ENCODE peak calls at places on chromosomes 2 and 18, in six cellular contexts. W is CD8-positive, alpha-beta T cell; G is body of pancreas; X is OCI-LY7; R is brain microvascular endothelial cell; J is neural progenitor cell. T is an unnamed sample.

GRCh38 chr2:174605687-174606086 is 8.1 kb upstream of the WIPF1 start:
- DNase-seq in W (no peak), G (no peak), X (peak), R (no peak), J (no peak), T (no peak)

GRCh38 chr2:28956415-28956826 is 24.7 kb upstream of the TOGARAM2 start:
- DNase-seq in W (peak), G (no peak), X (no peak), R (peak), J (peak), T (peak)

GRCh38 chr2:108594982-108595464 is 60.8 kb downstream of the LIMS1 start:
- DNase-seq in W (no peak), G (no peak), X (no peak), R (peak), J (no peak), T (no peak)

GRCh38 chr2:105038383-105039061 is 653 bp downstream of the MRPS9 start:
- DNase-seq in W (no peak), G (peak), X (no peak), R (no peak), J (no peak), T (no peak)

GRCh38 chr2:45190481-45190880 is 181.2 kb upstream of the SIX2 start:
- DNase-seq in W (no peak), G (no peak), X (no peak), R (no peak), J (no peak), T (no peak)

GRCh38 chr2:156399224-156399949 is 36.8 kb upstream of the GPD2 start:
- DNase-seq in W (no peak), G (peak), X (no peak), R (no peak), J (no peak), T (no peak)

GRCh38 chr2:28250006-28250405 is 142.7 kb upstream of the FOSL2 start:
- DNase-seq in W (no peak), G (no peak), X (no peak), R (peak), J (no peak), T (no peak)

GRCh38 chr2:241775223-241776177 is 1.1 kb upstream of the GAL3ST2 start:
- DNase-seq in W (peak), G (no peak), X (no peak), R (no peak), J (no peak), T (peak)

GRCh38 chr2:111116016-111116746 is 4.5 kb upstream of the BCL2L11 start:
- DNase-seq in W (no peak), G (no peak), X (no peak), R (no peak), J (no peak), T (no peak)

GRCh38 chr2:111118455-111119003 is 2.2 kb upstream of the BCL2L11 start:
- DNase-seq in W (peak), G (no peak), X (no peak), R (no peak), J (peak), T (no peak)

GRCh38 chr2:111117666-111118454 is 2.9 kb upstream of the BCL2L11 start:
- DNase-seq in W (peak), G (peak), X (no peak), R (peak), J (peak), T (no peak)

GRCh38 chr2:111119004-111119846 is 1.5 kb upstream of the BCL2L11 start:
- DNase-seq in W (peak), G (peak), X (peak), R (no peak), J (peak), T (no peak)

DNA sequence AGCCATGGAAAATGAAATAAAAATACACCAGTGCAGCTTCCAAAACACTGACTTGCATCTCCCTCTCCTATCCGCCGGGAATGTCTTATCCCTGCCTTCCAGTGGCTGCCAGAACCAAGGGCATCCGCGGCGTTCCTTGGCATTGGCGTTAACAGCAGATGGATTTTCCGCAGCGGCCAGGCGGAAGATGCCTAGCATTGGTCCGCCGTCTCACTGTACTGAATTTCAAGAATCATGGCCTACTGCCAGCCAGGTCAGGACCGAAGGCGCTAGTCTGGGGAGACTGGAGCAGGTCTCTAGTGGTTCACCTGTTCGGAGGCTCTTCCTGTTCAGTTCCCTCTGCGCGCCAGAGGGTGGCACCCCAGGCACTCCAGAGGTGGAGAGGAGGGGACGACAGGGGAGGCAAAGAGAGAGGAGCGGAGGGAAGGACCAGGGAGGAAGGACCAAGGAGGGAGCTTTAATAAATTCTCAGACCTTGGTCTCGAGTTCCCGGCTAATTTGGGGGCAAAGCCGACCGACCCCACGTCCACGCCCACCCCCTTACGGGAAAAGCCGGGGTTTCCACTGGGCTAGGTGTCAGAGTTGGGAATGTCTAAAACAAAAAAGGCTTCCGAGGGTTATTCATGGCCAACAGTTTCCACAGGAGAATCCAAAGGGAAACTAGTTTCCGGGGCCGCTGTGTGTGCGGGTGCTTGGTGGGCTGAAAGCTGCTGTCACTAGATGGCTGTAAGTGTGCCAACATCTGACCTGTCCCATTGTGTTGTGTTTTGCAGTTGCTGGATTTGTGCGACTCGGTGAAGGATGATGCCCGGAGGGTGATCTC is 3.7 kb upstream of the BCL2L11 start:
- DNase-seq in W (peak), G (peak), X (peak), R (peak), J (peak), T (peak)
- H3K27ac ChIP-seq in W (no peak), G (no peak), X (no peak), R (no peak), J (no peak), T (no peak)

DNA sequence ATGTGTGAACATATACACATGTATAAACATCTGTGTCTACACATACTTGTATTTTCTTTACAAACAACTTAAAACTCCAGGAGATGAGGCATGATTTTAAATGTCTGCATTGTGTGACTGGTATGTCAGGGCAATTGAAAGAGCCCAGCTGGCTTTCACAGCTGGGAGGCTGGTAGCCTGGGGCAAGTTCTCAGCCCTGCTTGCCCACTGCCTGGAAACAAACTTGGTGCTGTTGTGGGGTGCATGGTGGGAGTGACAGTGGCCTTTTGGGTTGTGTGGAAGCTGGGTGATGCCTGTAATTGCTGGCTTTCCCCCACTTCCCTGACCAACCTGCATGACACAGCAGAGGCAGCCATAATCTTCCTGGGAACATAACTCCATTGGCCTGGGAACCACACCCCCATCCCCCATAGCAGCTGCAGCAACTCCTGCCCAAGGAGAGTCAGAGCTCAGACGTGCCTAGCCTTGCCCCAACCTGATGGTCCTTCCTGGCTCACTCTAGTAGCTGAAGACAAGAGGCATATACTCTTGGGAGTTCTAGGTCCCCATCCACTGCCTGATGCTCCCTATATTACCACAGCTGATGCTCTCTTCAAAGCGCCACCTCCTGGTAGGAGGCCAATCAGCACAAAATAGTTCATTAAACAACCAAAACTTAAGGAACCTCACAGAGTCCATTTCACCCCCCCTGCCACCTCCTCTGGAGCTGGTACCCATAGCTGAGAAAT is 158.4 kb downstream of the CERS6 start:
- DNase-seq in W (no peak), G (no peak), X (peak), R (no peak), J (no peak), T (no peak)
- TF ChIP-seq CTCF in W (no peak), G (no peak), X (peak), R (peak), J (peak), T (peak)

GRCh38 chr2:238380785-238381184 is 45.9 kb upstream of the ASB1 start:
- DNase-seq in W (no peak), G (no peak), X (no peak), R (no peak), J (no peak), T (no peak)
- H3K27ac ChIP-seq in W (no peak), G (no peak), X (no peak), R (no peak), J (no peak), T (no peak)

DNA sequence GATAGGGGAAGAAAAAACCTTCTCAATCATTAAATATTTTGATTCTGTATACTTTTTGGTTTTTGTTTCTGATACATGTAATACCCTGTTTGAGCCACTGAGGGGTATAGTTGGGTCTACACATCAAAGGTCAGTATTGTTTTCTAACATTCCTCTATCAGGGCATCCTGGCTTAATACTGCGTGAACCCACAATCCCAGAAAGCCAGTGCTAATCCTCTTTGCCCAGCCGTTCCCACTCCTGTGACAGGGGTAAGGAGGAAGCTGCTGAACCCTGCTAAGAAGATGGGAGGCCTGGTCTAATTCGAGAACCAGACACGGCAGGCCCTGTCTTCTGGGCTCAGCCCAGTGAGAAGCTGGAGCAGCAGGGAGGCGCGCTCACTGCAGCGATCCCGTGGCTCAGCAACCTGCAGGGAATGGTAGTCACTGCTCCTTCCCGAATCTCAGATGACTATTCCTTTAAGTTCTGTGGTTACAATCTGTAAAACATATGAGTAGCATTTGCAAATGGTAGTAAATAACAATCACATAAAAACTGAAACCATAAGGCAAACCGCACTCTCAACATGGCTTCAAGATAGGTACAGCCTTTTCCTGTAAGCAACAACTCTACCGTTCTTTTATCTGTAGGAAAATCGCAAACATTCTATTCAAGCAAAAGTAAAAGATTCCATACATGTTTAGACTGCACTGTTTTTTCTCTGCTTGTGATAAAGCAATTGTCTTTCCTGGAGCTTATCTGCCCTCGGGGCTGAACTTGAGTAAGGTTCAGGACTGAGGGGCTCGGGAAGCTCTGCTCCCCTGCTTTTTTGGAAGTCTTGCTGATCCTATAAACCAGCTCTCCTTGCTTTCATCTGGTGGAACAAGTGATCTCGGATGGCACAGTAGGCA is 87.0 kb downstream of the EPB41L3 start:
- DNase-seq in W (peak), G (no peak), X (peak), R (peak), J (peak), T (peak)
- TF ChIP-seq CTCF in W (peak), G (no peak), X (peak), R (peak), J (peak), T (peak)

DNA sequence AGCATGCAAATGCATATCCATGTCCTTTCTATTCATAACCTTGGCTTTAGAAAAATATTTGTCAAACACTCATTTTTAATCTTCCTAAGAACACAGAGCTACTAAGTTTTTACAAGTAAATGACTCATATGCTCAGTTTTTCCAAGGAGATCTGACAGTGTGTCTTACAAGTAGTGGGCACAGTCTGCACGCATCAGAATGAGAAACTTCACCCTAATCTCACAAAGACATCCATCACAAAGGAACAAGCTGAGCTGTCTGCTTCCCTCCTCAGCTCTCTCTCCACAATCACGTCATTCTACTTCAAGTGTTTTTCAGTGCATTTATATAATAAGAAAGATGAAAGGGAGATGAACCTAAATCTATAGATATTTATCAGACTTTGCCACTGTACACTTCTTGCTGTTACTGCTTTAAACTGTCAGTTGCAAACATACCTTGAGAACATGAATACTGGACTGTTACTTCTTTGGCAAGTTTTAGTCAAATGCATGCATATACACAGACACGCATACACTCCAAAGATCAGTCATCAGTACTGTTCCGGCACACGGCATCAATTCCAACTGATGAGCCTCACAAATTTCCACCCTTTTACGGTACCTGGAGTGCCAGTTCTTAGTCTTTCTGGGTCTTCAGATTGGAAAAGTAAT is 75.7 kb downstream of the RBMS1 start:
- DNase-seq in W (no peak), G (no peak), X (no peak), R (peak), J (peak), T (no peak)
- H3K27ac ChIP-seq in W (no peak), G (no peak), X (no peak), R (peak), J (no peak), T (no peak)

GRCh38 chr2:224141304-224141703 is 102.2 kb upstream of the SERPINE2 start:
- DNase-seq in W (no peak), G (no peak), X (no peak), R (no peak), J (no peak), T (no peak)

GRCh38 chr2:224145751-224146355 is 106.8 kb upstream of the SERPINE2 start:
- DNase-seq in W (no peak), G (no peak), X (no peak), R (peak), J (no peak), T (no peak)

GRCh38 chr2:224146356-224147160 is 107.5 kb upstream of the SERPINE2 start:
- DNase-seq in W (no peak), G (no peak), X (no peak), R (no peak), J (no peak), T (no peak)

GRCh38 chr2:224143521-224143920 is 104.4 kb upstream of the SERPINE2 start:
- DNase-seq in W (no peak), G (no peak), X (no peak), R (no peak), J (no peak), T (no peak)

GRCh38 chr2:224142397-224143312 is 103.6 kb upstream of the SERPINE2 start:
- DNase-seq in W (no peak), G (no peak), X (no peak), R (peak), J (no peak), T (no peak)
- TF ChIP-seq CTCF in W (no peak), G (no peak), X (no peak), R (no peak), J (no peak), T (no peak)